ENCODE peak calls at places on chromosomes 13 and 19, in six cellular contexts. A is H1, D is GM12878, K is HCT116, I is K562, S is HepG2. C is an unnamed sample.

GRCh38 chr13:85255978-85256377 is 543.2 kb downstream of the SLITRK6 start:
- DNase-seq in A (no peak), D (no peak), K (no peak), I (no peak), S (no peak), C (no peak)

GRCh38 chr13:92362717-92363116 is 863.9 kb upstream of the GPC6 start:
- DNase-seq in A (no peak), D (no peak), K (no peak), I (no peak), S (no peak), C (no peak)

GRCh38 chr19:38952395-38953165 is 21.8 kb downstream of the MRPS12 start:
- DNase-seq in A (peak; percentile 52), D (no peak), K (no peak), I (no peak), S (peak; percentile 51), C (no peak)

GRCh38 chr13:83048419-83048818 is 833.9 kb downstream of the SLITRK1 start:
- DNase-seq in A (no peak), D (no peak), K (no peak), I (no peak), S (no peak), C (no peak)

GRCh38 chr19:29583196-29584006 is 22.7 kb upstream of the POP4 start:
- DNase-seq in A (no peak), D (no peak), K (no peak), I (no peak), S (no peak), C (no peak)

GRCh38 chr19:1079566-1080111 is 12.7 kb downstream of the ARHGAP45 start:
- DNase-seq in A (no peak), D (no peak), K (no peak), I (no peak), S (no peak), C (no peak)

GRCh38 chr19:36973844-36974195 is 57.7 kb downstream of the ZNF568 start:
- DNase-seq in A (no peak), D (no peak), K (no peak), I (no peak), S (no peak), C (no peak)

GRCh38 chr13:35908221-35908620 is 223.0 kb downstream of the DCLK1 start:
- DNase-seq in A (no peak), D (no peak), K (no peak), I (no peak), S (no peak), C (no peak)

GRCh38 chr13:83516781-83517180 is 365.5 kb downstream of the SLITRK1 start:
- DNase-seq in A (no peak), D (no peak), K (no peak), I (no peak), S (no peak), C (no peak)

GRCh38 chr19:29260477-29261317 is 47.7 kb upstream of the UQCRFS1 start:
- DNase-seq in A (peak; percentile 74), D (peak; percentile 3), K (peak; percentile 36), I (peak; percentile 69), S (peak; percentile 49), C (peak; percentile 63)

GRCh38 chr13:111474136-111475002 is 153.9 kb downstream of the TEX29 start:
- DNase-seq in A (peak; percentile 47), D (no peak), K (peak; percentile 21), I (peak; percentile 19), S (peak; percentile 18), C (peak; percentile 38)

GRCh38 chr19:50024719-50025021 is 502 bp downstream of the VRK3 start:
- DNase-seq in A (no peak), D (no peak), K (no peak), I (no peak), S (no peak), C (no peak)

GRCh38 chr13:102591988-102592781 is 4.6 kb upstream of the TPP2 start:
- DNase-seq in A (peak; percentile 87), D (peak; percentile 40), K (peak; percentile 45), I (no peak), S (peak; percentile 53), C (peak; percentile 68)

GRCh38 chr13:102596147-102597028 is at the start of gene TPP2:
- DNase-seq in A (peak; percentile 99), D (peak; percentile 90), K (peak; percentile 95), I (peak; percentile 99), S (peak; percentile 94), C (peak; percentile 98)

GRCh38 chr13:102597029-102598015 is 536 bp downstream of the TPP2 start:
- DNase-seq in A (no peak), D (no peak), K (no peak), I (peak; percentile 36), S (no peak), C (no peak)

GRCh38 chr13:102599451-102600012 is 2.7 kb downstream of the TPP2 start:
- DNase-seq in A (no peak), D (no peak), K (no peak), I (no peak), S (no peak), C (no peak)

DNA sequence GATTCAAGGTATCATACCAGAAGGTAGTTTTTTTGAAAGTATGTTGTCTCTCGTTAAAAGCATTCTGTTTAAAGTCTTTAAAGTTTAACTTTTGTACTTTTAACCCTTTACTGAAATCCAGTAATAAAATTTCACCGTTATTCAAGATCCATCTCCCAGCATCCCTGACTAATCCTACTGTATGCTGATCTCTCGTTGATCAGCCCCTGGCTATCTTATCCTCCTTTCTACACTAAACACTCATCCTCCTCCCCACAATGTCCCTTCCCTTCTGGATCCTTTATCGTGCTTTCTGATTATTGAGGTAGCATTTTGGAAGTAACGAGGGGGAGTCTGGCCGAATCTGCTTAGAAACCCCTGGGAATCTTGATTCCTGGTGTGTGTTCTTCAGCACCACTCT is 1.3 kb downstream of the TPP2 start:
- DNase-seq in A (no peak), D (no peak), K (no peak), I (no peak), S (no peak), C (no peak)
- H3K4me1 ChIP-seq in A (peaks cover 6% of the 10 kb centered on the region), D (no peaks in the 10 kb centered on the region), K (no peaks in the 10 kb centered on the region), I (peaks cover 7% of the 10 kb centered on the region), S (peaks cover 36% of the 10 kb centered on the region), C (no peaks in the 10 kb centered on the region)

GRCh38 chr19:20051841-20052768 is 12.8 kb upstream of the ZNF682 start:
- DNase-seq in A (peak; percentile 91), D (peak; percentile 17), K (no peak), I (no peak), S (peak; percentile 92), C (peak; percentile 99)
- TF ChIP-seq ZNF274 in A (no peak), D (no peak), K (no peak), I (no peak), S (no peak), C (no peak)

GRCh38 chr19:10009714-10010224 is 535 bp downstream of the COL5A3 start:
- DNase-seq in A (no peak), D (no peak), K (no peak), I (no peak), S (no peak), C (no peak)

GRCh38 chr19:10011974-10012373 is 1.3 kb upstream of the RDH8 start:
- DNase-seq in A (no peak), D (no peak), K (no peak), I (no peak), S (no peak), C (no peak)

GRCh38 chr19:10009269-10009665 is 1.0 kb downstream of the COL5A3 start:
- DNase-seq in A (peak; percentile 88), D (no peak), K (no peak), I (peak; percentile 95), S (no peak), C (no peak)

GRCh38 chr19:10010939-10011338 is 635 bp upstream of the COL5A3 start:
- DNase-seq in A (no peak), D (no peak), K (no peak), I (no peak), S (no peak), C (no peak)

DNA sequence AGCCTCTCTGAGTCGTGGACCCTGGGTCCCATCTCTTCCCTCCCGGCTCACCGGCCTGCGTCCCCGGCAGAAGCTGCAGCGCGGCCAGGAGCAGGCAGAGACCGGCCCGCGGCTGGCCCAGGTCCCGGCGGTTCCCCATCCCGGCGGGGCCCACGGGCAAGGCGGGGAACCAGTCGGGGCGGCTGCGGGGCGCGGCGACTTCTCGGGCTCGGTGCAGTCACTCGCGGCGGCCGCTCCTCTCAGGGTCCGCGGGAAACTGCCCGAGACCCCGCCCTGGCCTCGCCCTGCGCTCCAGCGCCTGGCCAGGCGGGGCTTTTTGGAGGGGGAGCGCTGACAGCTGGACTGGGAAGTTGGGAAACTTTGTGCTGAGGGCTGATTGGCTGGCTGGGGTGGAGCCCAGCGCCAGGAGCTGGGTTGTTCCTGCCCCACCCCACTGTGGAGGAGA is at the start of gene COL5A3:
- DNase-seq in A (peak; percentile 61), D (no peak), K (no peak), I (peak; percentile 39), S (no peak), C (no peak)
- H3K9ac ChIP-seq in A (no peak within 1 kb of the TSS), D (no peak within 1 kb of the TSS), K (no peak within 1 kb of the TSS), I (no peak within 1 kb of the TSS), S (no peak within 1 kb of the TSS), C (peak within 1 kb of the TSS; percentile 65)

DNA sequence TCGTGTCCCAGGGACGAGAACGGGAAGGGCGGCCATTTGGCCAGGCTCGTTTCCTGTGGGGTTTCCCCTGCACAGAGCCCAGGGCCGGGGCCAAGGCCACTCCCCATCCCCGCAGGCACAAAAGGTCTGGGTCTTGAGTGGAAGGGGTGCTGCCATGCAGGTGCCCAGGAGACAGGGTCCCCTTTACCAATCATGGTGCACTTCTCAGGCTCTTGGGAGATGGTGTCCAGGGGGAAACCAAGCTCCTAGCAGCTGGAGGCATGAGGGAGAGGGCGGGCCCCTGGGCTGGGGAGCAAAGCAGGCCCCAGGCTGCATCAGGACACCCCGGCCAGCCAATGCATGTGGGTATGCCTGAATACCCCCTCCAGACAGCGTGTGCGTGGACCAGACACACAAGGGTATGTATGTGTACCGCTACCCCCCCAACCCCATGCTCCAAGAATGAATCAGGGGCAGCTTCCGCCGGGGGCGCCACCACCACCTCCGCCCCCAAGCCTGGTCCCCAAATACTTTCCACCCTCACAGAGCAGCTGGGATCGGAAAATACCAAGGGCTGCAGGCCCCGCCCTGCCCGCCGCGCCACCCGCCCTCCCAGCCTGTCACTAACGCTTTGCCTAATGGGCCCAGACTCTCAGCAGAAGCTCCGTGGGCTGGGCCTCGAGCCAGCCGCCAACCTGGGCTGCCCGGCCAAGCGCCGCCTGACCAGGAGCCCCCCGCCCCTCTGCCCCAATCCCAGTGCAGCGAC is 37.6 kb upstream of the NANOS3 start:
- DNase-seq in A (peak; percentile 69), D (peak; percentile 69), K (no peak), I (peak; percentile 71), S (no peak), C (no peak)
- H3K4me1 ChIP-seq in A (peaks cover 34% of the 10 kb centered on the region), D (peaks cover 55% of the 10 kb centered on the region), K (peaks cover 54% of the 10 kb centered on the region), I (peaks cover 82% of the 10 kb centered on the region), S (peaks cover 53% of the 10 kb centered on the region), C (peaks cover 38% of the 10 kb centered on the region)

DNA sequence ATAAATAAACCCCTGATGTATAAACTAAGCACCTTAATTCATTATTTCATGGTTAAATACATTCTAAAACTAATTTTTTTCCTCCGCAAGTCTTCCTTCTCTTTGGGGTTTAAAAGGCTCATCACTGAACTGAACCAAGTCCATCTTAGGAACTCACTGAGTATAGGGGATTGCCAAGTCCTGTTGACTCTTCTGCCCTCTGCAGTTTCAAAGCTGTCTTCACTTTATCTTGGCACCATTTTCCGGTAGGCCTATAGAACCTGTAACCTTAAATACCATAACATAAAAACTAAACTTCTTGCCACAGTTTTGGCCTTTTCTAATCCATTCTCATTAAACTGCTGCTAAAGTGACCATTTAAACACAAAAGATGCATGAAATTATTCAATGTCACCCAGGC is 66.5 kb upstream of the USPL1 start:
- DNase-seq in A (no peak), D (no peak), K (peak; percentile 26), I (no peak), S (peak; percentile 29), C (no peak)
- TF ChIP-seq ZNF274 in A (no peak), D (no peak), K (no peak), I (no peak), S (no peak), C (no peak)